ENCODE peak calls at places on chromosomes 3 and 15, in nine cellular contexts. U, E, L, S, X, F, D, N and J are unnamed samples.

GRCh38 chr3:31444220-31445142 is 88.2 kb upstream of the STT3B start:
- DNase-seq in U (no peak), E (no peak), L (no peak), S (no peak), X (no peak), F (no peak), D (no peak), N (no peak), J (no peak)

GRCh38 chr3:51328206-51328605 is 56.9 kb upstream of the MANF start:
- DNase-seq in U (no peak), E (no peak), L (no peak), S (no peak), X (no peak), F (no peak), D (no peak), N (no peak), J (no peak)

GRCh38 chr3:18087963-18088362 is 337.2 kb downstream of the SATB1 start:
- DNase-seq in U (no peak), E (no peak), L (no peak), S (no peak), X (no peak), F (no peak), D (no peak), N (no peak), J (no peak)

GRCh38 chr3:5442106-5442785 is 254.7 kb downstream of the EDEM1 start:
- DNase-seq in U (no peak), E (no peak), L (no peak), S (no peak), X (no peak), F (no peak), D (no peak), N (no peak), J (no peak)

GRCh38 chr3:9916346-9916733 is 558 bp upstream of the IL17RC start:
- DNase-seq in U (no peak), E (peak; percentile 42), L (no peak), S (peak; percentile 48), X (no peak), F (no peak), D (no peak), N (no peak), J (no peak)

GRCh38 chr15:95868450-95868849 is 462.1 kb upstream of the NR2F2 start:
- DNase-seq in U (no peak), E (no peak), L (no peak), S (no peak), X (no peak), F (no peak), D (no peak), N (no peak), J (no peak)

GRCh38 chr15:100113351-100114075 is 228.3 kb downstream of the ADAMTS17 start:
- DNase-seq in U (peak; percentile 79), E (no peak), L (no peak), S (no peak), X (peak; percentile 44), F (no peak), D (no peak), N (no peak), J (no peak)

GRCh38 chr15:69410290-69410874 is 3.8 kb upstream of the KIF23 start:
- DNase-seq in U (no peak), E (no peak), L (no peak), S (peak; percentile 31), X (no peak), F (no peak), D (no peak), N (no peak), J (peak; percentile 36)

GRCh38 chr3:178754852-178755510 is 218.7 kb downstream of the KCNMB2 start:
- DNase-seq in U (no peak), E (no peak), L (no peak), S (no peak), X (no peak), F (no peak), D (no peak), N (no peak), J (no peak)

GRCh38 chr3:131699001-131699400 is 196.2 kb upstream of the MRPL3 start:
- DNase-seq in U (no peak), E (no peak), L (no peak), S (no peak), X (no peak), F (no peak), D (no peak), N (no peak), J (no peak)

GRCh38 chr3:138114988-138115971 is at the start of gene DZIP1L:
- DNase-seq in U (peak; percentile 86), E (peak; percentile 63), L (no peak), S (peak; percentile 70), X (peak; percentile 69), F (peak; percentile 38), D (no peak), N (no peak), J (peak; percentile 61)

GRCh38 chr3:44860117-44860516 is 1.6 kb upstream of the TMEM42 start:
- DNase-seq in U (no peak), E (no peak), L (no peak), S (no peak), X (no peak), F (no peak), D (no peak), N (no peak), J (no peak)

GRCh38 chr3:56975562-56975961 is 84.9 kb upstream of the SPATA12 start:
- DNase-seq in U (no peak), E (no peak), L (no peak), S (peak; percentile 51), X (no peak), F (no peak), D (no peak), N (no peak), J (peak; percentile 85)

GRCh38 chr3:159586587-159587202 is 401.9 kb upstream of the IL12A start:
- DNase-seq in U (no peak), E (peak; percentile 63), L (no peak), S (peak; percentile 63), X (no peak), F (no peak), D (no peak), N (no peak), J (peak; percentile 41)

GRCh38 chr3:105539897-105540296 is 173.2 kb downstream of the ALCAM start:
- DNase-seq in U (no peak), E (no peak), L (no peak), S (no peak), X (no peak), F (no peak), D (no peak), N (no peak), J (no peak)

GRCh38 chr3:16335772-16336621 is 71.0 kb downstream of the OXNAD1 start:
- DNase-seq in U (no peak), E (no peak), L (no peak), S (no peak), X (no peak), F (no peak), D (no peak), N (no peak), J (no peak)

GRCh38 chr3:133211449-133211848 is 173.3 kb downstream of the TMEM108 start:
- DNase-seq in U (no peak), E (peak; percentile 25), L (no peak), S (no peak), X (no peak), F (no peak), D (no peak), N (no peak), J (no peak)

GRCh38 chr15:50816191-50816590 is 50.7 kb upstream of the SPPL2A start:
- DNase-seq in U (no peak), E (no peak), L (no peak), S (no peak), X (no peak), F (no peak), D (no peak), N (no peak), J (no peak)

GRCh38 chr3:13513051-13513912 is 33.2 kb downstream of the HDAC11 start:
- DNase-seq in U (peak; percentile 60), E (no peak), L (no peak), S (peak; percentile 17), X (no peak), F (peak; percentile 67), D (no peak), N (no peak), J (no peak)

GRCh38 chr15:23497710-23498111 is 50.7 kb upstream of the GOLGA6L2 start:
- DNase-seq in U (no peak), E (peak; percentile 4), L (no peak), S (no peak), X (no peak), F (no peak), D (no peak), N (no peak), J (no peak)

GRCh38 chr3:17801131-17801530 is 58.7 kb upstream of the TBC1D5 start:
- DNase-seq in U (no peak), E (no peak), L (no peak), S (no peak), X (no peak), F (no peak), D (no peak), N (no peak), J (no peak)

GRCh38 chr3:73484656-73485248 is 140.0 kb downstream of the PDZRN3 start:
- DNase-seq in U (no peak), E (no peak), L (no peak), S (peak; percentile 47), X (no peak), F (no peak), D (no peak), N (no peak), J (no peak)